ENCODE peak calls at places on chromosomes 2 and 18, in five cellular contexts. One of them, this sample, is unnamed.

GRCh38 chr2:17757321-17757720 is 3.4 kb downstream of the GEN1 start:
- DNase-seq in stomach: no peak
- DNase-seq in thyroid gland: no peak
- DNase-seq in uterus: no peak
- DNase-seq in ovary: no peak
- DNase-seq in this sample: no peak

GRCh38 chr18:6004119-6004518 is 108.8 kb upstream of the TMEM200C start:
- DNase-seq in stomach: no peak
- DNase-seq in thyroid gland: no peak
- DNase-seq in uterus: no peak
- DNase-seq in ovary: no peak
- DNase-seq in this sample: no peak

GRCh38 chr18:4854664-4855063 is 342.4 kb downstream of the AKAIN1 start:
- DNase-seq in stomach: no peak
- DNase-seq in thyroid gland: no peak
- DNase-seq in uterus: no peak
- DNase-seq in ovary: no peak
- DNase-seq in this sample: no peak

GRCh38 chr18:3634250-3634939 is 184.4 kb downstream of the TGIF1 start:
- DNase-seq in stomach: no peak
- DNase-seq in thyroid gland: no peak
- DNase-seq in uterus: no peak
- DNase-seq in ovary: no peak
- DNase-seq in this sample: no peak

GRCh38 chr18:46877329-46877987 is 39.8 kb downstream of the PIAS2 start:
- DNase-seq in stomach: no peak
- DNase-seq in thyroid gland: no peak
- DNase-seq in uterus: no peak
- DNase-seq in ovary: no peak
- DNase-seq in this sample: no peak

GRCh38 chr2:73832905-73833304 is 4.1 kb downstream of the STAMBP start:
- DNase-seq in stomach: no peak
- DNase-seq in thyroid gland: no peak
- DNase-seq in uterus: no peak
- DNase-seq in ovary: no peak
- DNase-seq in this sample: no peak

GRCh38 chr2:200617089-200618050 is 31.6 kb downstream of the AOX1 start:
- DNase-seq in stomach: no peak
- DNase-seq in thyroid gland: no peak
- DNase-seq in uterus: no peak
- DNase-seq in ovary: no peak
- DNase-seq in this sample: no peak

GRCh38 chr2:121485039-121485438 is 45.6 kb upstream of the RNU4ATAC start:
- DNase-seq in stomach: no peak
- DNase-seq in thyroid gland: no peak
- DNase-seq in uterus: no peak
- DNase-seq in ovary: no peak
- DNase-seq in this sample: no peak

GRCh38 chr2:130760754-130761751 is 5.7 kb downstream of the AMER3 start:
- DNase-seq in stomach: no peak
- DNase-seq in thyroid gland: no peak
- DNase-seq in uterus: no peak
- DNase-seq in ovary: no peak
- DNase-seq in this sample: no peak

GRCh38 chr18:45686892-45687611 is 36.9 kb upstream of the SLC14A1 start:
- DNase-seq in stomach: no peak
- DNase-seq in thyroid gland: no peak
- DNase-seq in uterus: no peak
- DNase-seq in ovary: no peak
- DNase-seq in this sample: no peak

GRCh38 chr2:169038338-169038757 is 7.2 kb upstream of the ABCB11 start:
- DNase-seq in stomach: no peak
- DNase-seq in thyroid gland: no peak
- DNase-seq in uterus: no peak
- DNase-seq in ovary: no peak
- DNase-seq in this sample: no peak

GRCh38 chr2:218879881-218880748 is 537 bp upstream of the WNT10A start:
- DNase-seq in stomach: peak; percentile 63
- DNase-seq in thyroid gland: peak; percentile 40
- DNase-seq in uterus: no peak
- DNase-seq in ovary: no peak
- DNase-seq in this sample: no peak
- TF ChIP-seq POLR2A in stomach: no peak
- TF ChIP-seq POLR2A in thyroid gland: no peak
- TF ChIP-seq POLR2A in uterus: no peak
- TF ChIP-seq POLR2A in ovary: no peak
- TF ChIP-seq POLR2A in this sample: no peak

DNA sequence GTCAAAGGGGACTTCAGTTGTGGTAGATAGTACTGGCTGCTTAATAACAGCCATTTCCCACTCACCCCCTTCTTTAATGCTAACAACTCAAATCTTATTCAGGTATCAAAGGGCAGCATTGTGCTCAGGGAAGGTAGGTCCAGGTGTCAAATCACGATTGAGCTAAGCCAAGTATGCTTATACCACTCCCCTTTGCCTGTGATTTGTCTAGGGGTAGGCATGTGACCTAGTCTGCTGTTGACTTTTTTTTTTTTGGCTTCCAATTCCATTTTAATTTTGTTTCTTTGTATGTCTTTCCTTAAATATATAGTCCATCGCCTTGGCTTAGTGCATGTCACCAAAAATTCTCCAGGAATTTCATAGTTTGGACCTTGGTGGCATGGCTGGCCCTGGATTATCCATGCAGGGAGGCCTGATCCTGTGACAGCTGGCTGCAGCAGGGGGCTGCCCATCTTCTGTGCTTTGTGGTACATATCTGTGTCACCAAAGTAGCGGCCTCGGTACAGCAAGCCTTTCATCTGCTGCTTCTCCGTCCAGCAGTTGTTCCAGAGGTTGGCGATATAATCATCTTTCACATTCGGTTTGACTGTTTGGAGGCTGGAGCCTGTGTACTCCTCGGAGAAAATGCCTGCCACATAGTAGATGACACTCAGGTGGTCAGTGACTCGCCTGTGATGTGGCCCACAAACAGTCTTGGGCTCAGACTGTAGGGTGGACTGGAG is 68.1 kb upstream of the SPRED2 start:
- DNase-seq in stomach: no peak
- DNase-seq in thyroid gland: no peak
- DNase-seq in uterus: no peak
- DNase-seq in ovary: no peak
- DNase-seq in this sample: no peak
- H3K27ac ChIP-seq in stomach: no peak overlapping the region
- H3K27ac ChIP-seq in thyroid gland: no peak overlapping the region
- H3K27ac ChIP-seq in uterus: no peak overlapping the region
- H3K27ac ChIP-seq in ovary: no peak overlapping the region
- H3K27ac ChIP-seq in this sample: no peak overlapping the region

DNA sequence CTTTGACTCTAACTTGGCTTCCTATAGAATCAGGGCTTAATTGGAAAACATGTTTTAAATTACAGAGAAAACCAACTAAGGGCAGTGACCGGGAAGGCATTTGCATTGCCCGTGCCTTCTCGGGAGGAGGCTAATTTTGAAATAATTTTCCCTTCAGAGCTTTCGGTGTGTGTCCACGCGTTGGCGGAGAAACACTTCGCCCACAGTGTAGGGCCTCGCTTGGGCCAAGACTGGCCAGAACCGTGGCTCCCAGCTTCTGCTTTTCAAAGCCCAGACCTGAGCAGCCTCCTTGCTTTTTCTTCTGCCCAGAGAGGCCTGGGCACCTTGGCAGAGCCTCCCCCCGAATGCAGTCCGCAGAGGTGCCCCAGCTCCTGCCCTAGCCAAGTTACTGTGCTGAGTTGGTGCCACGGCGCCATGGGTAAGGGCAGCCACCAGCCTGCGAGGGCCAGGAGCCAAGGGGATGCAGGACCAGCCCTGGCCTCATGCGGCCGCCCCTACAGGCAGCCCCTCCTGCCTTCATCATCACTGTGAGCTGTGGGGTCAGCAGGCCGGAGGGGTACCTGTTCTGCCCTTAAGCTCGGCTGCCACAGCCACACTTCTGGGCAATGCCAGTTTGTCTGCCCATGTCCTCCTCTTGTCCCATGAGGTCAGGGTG is 57.4 kb downstream of the NFATC1 start:
- DNase-seq in stomach: no peak
- DNase-seq in thyroid gland: no peak
- DNase-seq in uterus: no peak
- DNase-seq in ovary: no peak
- DNase-seq in this sample: no peak
- TF ChIP-seq CTCF in stomach: no peak
- TF ChIP-seq CTCF in thyroid gland: no peak
- TF ChIP-seq CTCF in uterus: no peak
- TF ChIP-seq CTCF in ovary: no peak
- TF ChIP-seq CTCF in this sample: no peak

GRCh38 chr2:54455584-54456525 is at the start of gene SPTBN1:
- DNase-seq in stomach: peak; percentile 82
- DNase-seq in thyroid gland: peak; percentile 92
- DNase-seq in uterus: peak; percentile 93
- DNase-seq in ovary: peak; percentile 94
- DNase-seq in this sample: peak; percentile 94
- TF ChIP-seq POLR2A in stomach: no peak
- TF ChIP-seq POLR2A in thyroid gland: peak; percentile 62
- TF ChIP-seq POLR2A in uterus: no peak
- TF ChIP-seq POLR2A in ovary: peak; percentile 76
- TF ChIP-seq POLR2A in this sample: peak; percentile 60